ENCODE peak calls at places on chromosomes 11 and 22, in ten cellular contexts. F, B, K, P, L, M, J, N, Z and C are unnamed samples.

GRCh38 chr11:115334932-115335788 is 169.1 kb downstream of the CADM1 start:
- DNase-seq in F (no peak), B (no peak), K (no peak), P (peak; percentile 45), L (peak; percentile 42), M (no peak), J (peak; percentile 9), N (peak; percentile 1), Z (peak; percentile 4), C (peak; percentile 36)

GRCh38 chr22:17729561-17729960 is 44.7 kb downstream of the BID start:
- DNase-seq in F (no peak), B (no peak), K (no peak), P (no peak), L (no peak), M (no peak), J (no peak), N (no peak), Z (no peak), C (no peak)

GRCh38 chr11:35158371-35159081 is 19.6 kb downstream of the CD44 start:
- DNase-seq in F (no peak), B (no peak), K (no peak), P (peak; percentile 81), L (peak; percentile 95), M (no peak), J (no peak), N (no peak), Z (no peak), C (peak; percentile 60)

GRCh38 chr11:126090452-126090851 is 27.8 kb upstream of the CDON start:
- DNase-seq in F (no peak), B (no peak), K (no peak), P (no peak), L (no peak), M (peak; percentile 69), J (no peak), N (no peak), Z (no peak), C (no peak)

GRCh38 chr11:61791737-61792309 is 576 bp downstream of the TMEM258 start:
- DNase-seq in F (no peak), B (peak; percentile 35), K (no peak), P (peak; percentile 96), L (peak; percentile 81), M (peak; percentile 77), J (no peak), N (peak; percentile 96), Z (peak; percentile 68), C (peak; percentile 89)

GRCh38 chr22:19979712-19980493 is 36.7 kb downstream of the ARVCF start:
- DNase-seq in F (no peak), B (no peak), K (no peak), P (no peak), L (no peak), M (no peak), J (no peak), N (no peak), Z (no peak), C (no peak)

GRCh38 chr11:58928082-58928574 is 11.2 kb upstream of the GLYATL1 start:
- DNase-seq in F (no peak), B (no peak), K (no peak), P (no peak), L (no peak), M (no peak), J (no peak), N (no peak), Z (no peak), C (peak; percentile 7)

GRCh38 chr22:32998373-32998772 is 59.8 kb downstream of the SYN3 start:
- DNase-seq in F (no peak), B (no peak), K (no peak), P (no peak), L (no peak), M (no peak), J (no peak), N (no peak), Z (no peak), C (no peak)

GRCh38 chr22:50192825-50193204 is 7.1 kb downstream of the TRABD start:
- DNase-seq in F (no peak), B (no peak), K (peak; percentile 42), P (no peak), L (no peak), M (no peak), J (no peak), N (no peak), Z (no peak), C (no peak)

GRCh38 chr11:35967042-35967441 is 23.2 kb downstream of the LDLRAD3 start:
- DNase-seq in F (no peak), B (no peak), K (no peak), P (no peak), L (no peak), M (no peak), J (no peak), N (no peak), Z (no peak), C (no peak)

GRCh38 chr11:77833302-77833701 is 12.4 kb downstream of the AAMDC start:
- DNase-seq in F (no peak), B (no peak), K (no peak), P (no peak), L (no peak), M (no peak), J (no peak), N (no peak), Z (no peak), C (no peak)

GRCh38 chr11:12005476-12005875 is 3.0 kb downstream of the DKK3 start:
- DNase-seq in F (no peak), B (no peak), K (no peak), P (peak; percentile 75), L (peak; percentile 61), M (no peak), J (no peak), N (peak; percentile 73), Z (no peak), C (peak; percentile 76)

GRCh38 chr11:126591966-126592489 is 236.5 kb downstream of the ST3GAL4 start:
- DNase-seq in F (no peak), B (no peak), K (no peak), P (no peak), L (no peak), M (no peak), J (no peak), N (no peak), Z (no peak), C (no peak)

GRCh38 chr22:28750471-28750881 is 8.6 kb downstream of the HSCB start:
- DNase-seq in F (no peak), B (no peak), K (no peak), P (peak; percentile 86), L (peak; percentile 24), M (no peak), J (no peak), N (peak; percentile 21), Z (no peak), C (peak; percentile 89)